ENCODE peak calls at places on chromosomes 4 and X, in nine cellular contexts. G is HCT116, J is stomach, V is astrocyte of the spinal cord, R is coronary artery, B is lower lobe of right lung, F is bronchial epithelial cell, Z is endodermal cell, K is upper lobe of right lung. Y is an unnamed sample.

GRCh38 chr4:3765271-3766206 is 646 bp upstream of the ADRA2C start:
- DNase-seq in G (no peak), J (peak; percentile 32), V (peak; percentile 14), R (no peak), B (no peak), F (peak; percentile 14), Z (peak; percentile 89), K (no peak), Y (peak; percentile 27)

GRCh38 chr4:10808591-10808990 is 124.0 kb upstream of the CLNK start:
- DNase-seq in G (no peak), J (no peak), V (peak; percentile 94), R (no peak), B (no peak), F (no peak), Z (no peak), K (no peak), Y (peak; percentile 98)

GRCh38 chrX:129842510-129843208 is 1.0 kb downstream of the ZDHHC9 start:
- DNase-seq in G (no peak), J (peak; percentile 55), V (peak; percentile 27), R (no peak), B (peak; percentile 49), F (peak; percentile 46), Z (peak; percentile 69), K (peak; percentile 64), Y (peak; percentile 58)

GRCh38 chrX:16215660-16216059 is 48.4 kb downstream of the MAGEB17 start:
- DNase-seq in G (no peak), J (no peak), V (no peak), R (no peak), B (no peak), F (no peak), Z (no peak), K (no peak), Y (no peak)

GRCh38 chr4:153174821-153175567 is 29.2 kb upstream of the TRIM2 start:
- DNase-seq in G (no peak), J (no peak), V (no peak), R (no peak), B (no peak), F (no peak), Z (no peak), K (no peak), Y (no peak)

GRCh38 chrX:112053169-112053568 is 29.4 kb downstream of the TRPC5 start:
- DNase-seq in G (no peak), J (no peak), V (no peak), R (no peak), B (no peak), F (no peak), Z (no peak), K (no peak), Y (no peak)

GRCh38 chrX:133928365-133928764 is 57.0 kb downstream of the GPC3 start:
- DNase-seq in G (no peak), J (no peak), V (no peak), R (no peak), B (no peak), F (no peak), Z (no peak), K (no peak), Y (no peak)

GRCh38 chr4:22661443-22661842 is 31.3 kb upstream of the GBA3 start:
- DNase-seq in G (no peak), J (no peak), V (no peak), R (no peak), B (no peak), F (peak; percentile 39), Z (no peak), K (no peak), Y (peak; percentile 37)

GRCh38 chr4:92387459-92388069 is 83.8 kb downstream of the GRID2 start:
- DNase-seq in G (peak; percentile 68), J (no peak), V (peak; percentile 73), R (no peak), B (no peak), F (peak; percentile 69), Z (no peak), K (no peak), Y (peak; percentile 66)

GRCh38 chrX:97252111-97252510 is 368.4 kb downstream of the RPA4 start:
- DNase-seq in G (no peak), J (no peak), V (no peak), R (no peak), B (no peak), F (no peak), Z (peak; percentile 89), K (no peak), Y (no peak)

GRCh38 chr4:61200195-61200990 is at the start of gene ADGRL3:
- DNase-seq in G (no peak), J (no peak), V (peak; percentile 50), R (no peak), B (peak; percentile 47), F (no peak), Z (peak; percentile 94), K (no peak), Y (peak; percentile 1)

GRCh38 chr4:185276036-185276435 is 66.6 kb downstream of the SNX25 start:
- DNase-seq in G (no peak), J (no peak), V (peak; percentile 47), R (no peak), B (no peak), F (peak; percentile 64), Z (no peak), K (no peak), Y (peak; percentile 67)
- H3K4me3 ChIP-seq in G (no peak overlapping the region), J (no peak overlapping the region), V (no peak overlapping the region), R (no peak overlapping the region), B (no peak overlapping the region), F (no peak overlapping the region), Z (no peak overlapping the region), K (no peak overlapping the region), Y (no peak overlapping the region)

GRCh38 chr4:8719421-8719820 is 126.9 kb downstream of the CPZ start:
- DNase-seq in G (no peak), J (no peak), V (no peak), R (no peak), B (peak; percentile 6), F (no peak), Z (no peak), K (peak; percentile 38), Y (no peak)
- TF ChIP-seq CTCF in G (no peak), J (no peak), V (no peak), R (no peak), B (no peak), F (no peak), Z (no peak), K (no peak), Y (no peak)

GRCh38 chrX:48076343-48076742 is 4.9 kb upstream of the ZNF630 start:
- DNase-seq in G (no peak), J (no peak), V (no peak), R (no peak), B (no peak), F (no peak), Z (no peak), K (no peak), Y (no peak)

GRCh38 chrX:48068096-48068887 is 3.1 kb downstream of the ZNF630 start:
- DNase-seq in G (no peak), J (no peak), V (no peak), R (no peak), B (no peak), F (no peak), Z (no peak), K (no peak), Y (no peak)

GRCh38 chrX:48071064-48071985 is at the start of gene ZNF630:
- DNase-seq in G (no peak), J (peak; percentile 82), V (peak; percentile 63), R (peak; percentile 78), B (peak; percentile 84), F (peak; percentile 70), Z (peak; percentile 89), K (peak; percentile 87), Y (peak; percentile 6)

GRCh38 chrX:48071986-48072605 is 656 bp upstream of the ZNF630 start:
- DNase-seq in G (no peak), J (no peak), V (no peak), R (no peak), B (no peak), F (no peak), Z (no peak), K (no peak), Y (no peak)
- H3K4me3 ChIP-seq in G (no peak overlapping the region), J (peak overlapping the region; percentile 61), V (peak overlapping the region; percentile 60), R (peak overlapping the region; percentile 80), B (peak overlapping the region; percentile 67), F (no peak overlapping the region), Z (peak overlapping the region; percentile 84), K (peak overlapping the region; percentile 58), Y (no peak overlapping the region)

GRCh38 chr4:98261291-98262271 is at the start of gene RAP1GDS1:
- DNase-seq in G (peak; percentile 22), J (peak; percentile 39), V (peak; percentile 74), R (peak; percentile 79), B (peak; percentile 72), F (peak; percentile 65), Z (peak; percentile 75), K (peak; percentile 79), Y (peak; percentile 69)

GRCh38 chr4:98262431-98262830 is 1.2 kb downstream of the RAP1GDS1 start:
- DNase-seq in G (no peak), J (no peak), V (no peak), R (no peak), B (no peak), F (no peak), Z (no peak), K (no peak), Y (peak; percentile 15)

GRCh38 chr4:98260047-98260578 is 1.1 kb upstream of the RAP1GDS1 start:
- DNase-seq in G (peak; percentile 7), J (peak; percentile 56), V (no peak), R (peak; percentile 80), B (no peak), F (peak; percentile 22), Z (peak; percentile 87), K (peak; percentile 86), Y (no peak)

DNA sequence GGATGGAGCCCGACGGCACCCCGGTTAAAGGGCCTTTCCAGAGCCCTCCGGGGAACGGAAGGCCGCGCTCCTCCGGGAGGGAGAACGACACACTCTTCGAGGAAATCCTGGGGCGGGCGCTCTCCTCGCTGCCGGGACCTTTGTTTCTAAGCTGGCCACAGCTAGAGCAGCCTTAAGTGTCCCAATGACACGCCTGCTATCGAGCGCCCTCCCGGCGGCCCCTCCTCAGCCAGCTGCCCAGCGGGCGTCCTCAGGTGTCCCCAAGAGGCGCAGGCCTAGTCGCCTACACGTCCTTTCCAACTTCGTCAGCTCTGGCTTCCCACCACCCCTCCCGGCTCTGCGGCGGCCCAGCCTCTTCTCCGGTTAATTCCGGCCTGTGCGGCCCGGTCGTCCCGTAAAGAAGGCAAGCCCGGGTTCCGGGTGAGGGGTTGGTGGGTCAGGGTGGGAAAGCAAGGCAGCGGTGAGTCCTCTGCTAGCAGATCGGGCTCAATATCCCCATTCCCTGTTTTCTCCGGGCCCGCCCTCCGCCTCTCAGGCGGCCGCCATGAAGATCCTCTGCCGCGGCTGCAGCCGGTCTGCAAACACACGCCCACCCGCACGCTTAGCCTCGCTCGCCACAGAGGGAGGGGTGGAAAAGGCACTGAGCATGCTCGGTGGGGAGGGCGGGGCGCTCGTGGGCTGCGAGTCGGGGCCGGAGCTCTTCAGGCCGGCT is 449 bp upstream of the RAP1GDS1 start:
- DNase-seq in G (peak; percentile 89), J (peak; percentile 94), V (peak; percentile 98), R (peak; percentile 96), B (peak; percentile 98), F (peak; percentile 90), Z (peak; percentile 97), K (peak; percentile 99), Y (peak; percentile 94)
- TF ChIP-seq CTCF in G (no peak), J (no peak), V (no peak), R (no peak), B (no peak), F (no peak), Z (no peak), K (no peak), Y (no peak)

Y was measured in fibroblast of the aortic adventitia.